ENCODE peak calls at places on chromosomes 6 and 20, in nine cellular contexts. L is psoas muscle; J is left ventricle myocardium inferior; O is CD8-positive, alpha-beta T cell; W is GM12878; A is ovary; I is right atrium auricular region; P is IMR-90; R is SJSA1. T is an unnamed sample. For H3K4me1, the result is how much of the 10 kb centered on the place peaks cover.

GRCh38 chr20:41050361-41051019 is 21.9 kb downstream of the TOP1 start:
- DNase-seq in L (no peak), J (no peak), O (no peak), W (no peak), A (no peak), I (no peak), P (peak), R (peak), T (no peak)

GRCh38 chr20:20366551-20366895 is 1.4 kb upstream of the INSM1 start:
- DNase-seq in L (no peak), J (no peak), O (no peak), W (no peak), A (no peak), I (no peak), P (no peak), R (no peak), T (no peak)

GRCh38 chr6:106628658-106629102 is 618 bp downstream of the RTN4IP1 start:
- DNase-seq in L (no peak), J (no peak), O (no peak), W (no peak), A (no peak), I (no peak), P (peak), R (no peak), T (no peak)

GRCh38 chr6:113018351-113019151 is 671.4 kb downstream of the RFPL4B start:
- DNase-seq in L (no peak), J (no peak), O (no peak), W (no peak), A (peak), I (peak), P (peak), R (peak), T (no peak)

GRCh38 chr6:115830895-115831294 is 229.8 kb downstream of the FRK start:
- DNase-seq in L (no peak), J (no peak), O (no peak), W (no peak), A (no peak), I (no peak), P (no peak), R (no peak), T (no peak)

GRCh38 chr6:4603291-4603690 is 172.9 kb upstream of the CDYL start:
- DNase-seq in L (peak), J (peak), O (no peak), W (no peak), A (no peak), I (peak), P (peak), R (no peak), T (no peak)

GRCh38 chr20:3135507-3136070 is 24.1 kb downstream of the FASTKD5 start:
- DNase-seq in L (no peak), J (no peak), O (no peak), W (no peak), A (no peak), I (no peak), P (peak), R (no peak), T (no peak)

GRCh38 chr20:44031001-44031574 is 116.4 kb downstream of the TOX2 start:
- DNase-seq in L (no peak), J (no peak), O (no peak), W (no peak), A (no peak), I (peak), P (no peak), R (no peak), T (no peak)

GRCh38 chr6:45470131-45470738 is 92.5 kb upstream of the SUPT3H start:
- DNase-seq in L (no peak), J (no peak), O (no peak), W (no peak), A (no peak), I (no peak), P (no peak), R (no peak), T (no peak)

GRCh38 chr20:61850926-61851900 is 214.5 kb downstream of the TAF4 start:
- DNase-seq in L (peak), J (no peak), O (no peak), W (no peak), A (no peak), I (no peak), P (peak), R (no peak), T (no peak)

GRCh38 chr6:108665495-108666196 is 104.9 kb downstream of the FOXO3 start:
- DNase-seq in L (no peak), J (no peak), O (no peak), W (no peak), A (no peak), I (no peak), P (no peak), R (no peak), T (no peak)

GRCh38 chr6:54896302-54896701 is 49.7 kb downstream of the FAM83B start:
- DNase-seq in L (no peak), J (no peak), O (no peak), W (no peak), A (no peak), I (no peak), P (no peak), R (no peak), T (no peak)

GRCh38 chr20:33209789-33210188 is 7.4 kb upstream of the BPIFA3 start:
- DNase-seq in L (peak), J (peak), O (no peak), W (no peak), A (peak), I (no peak), P (peak), R (peak), T (peak)

GRCh38 chr20:35791823-35792222 is 20.0 kb downstream of the PHF20 start:
- DNase-seq in L (no peak), J (no peak), O (no peak), W (no peak), A (no peak), I (no peak), P (peak), R (peak), T (no peak)

GRCh38 chr6:116714296-116714695 is 33.3 kb downstream of the KPNA5 start:
- DNase-seq in L (no peak), J (no peak), O (no peak), W (no peak), A (no peak), I (no peak), P (no peak), R (no peak), T (no peak)

GRCh38 chr20:64139200-64140081 is 24.8 kb upstream of the MYT1 start:
- DNase-seq in L (no peak), J (no peak), O (no peak), W (no peak), A (no peak), I (no peak), P (no peak), R (no peak), T (no peak)

GRCh38 chr20:20780127-20780822 is 67.8 kb upstream of the RALGAPA2 start:
- DNase-seq in L (peak), J (peak), O (no peak), W (peak), A (peak), I (peak), P (no peak), R (no peak), T (no peak)

GRCh38 chr6:44192428-44193041 is 24.2 kb upstream of the MYMX start:
- DNase-seq in L (no peak), J (no peak), O (no peak), W (no peak), A (no peak), I (no peak), P (no peak), R (no peak), T (no peak)

GRCh38 chr20:54128175-54128574 is 45.6 kb downstream of the CYP24A1 start:
- DNase-seq in L (no peak), J (no peak), O (no peak), W (no peak), A (no peak), I (no peak), P (peak), R (no peak), T (no peak)

GRCh38 chr6:14889172-14889571 is 356.7 kb upstream of the JARID2 start:
- DNase-seq in L (no peak), J (no peak), O (no peak), W (no peak), A (no peak), I (no peak), P (peak), R (no peak), T (no peak)

GRCh38 chr20:63183422-63184146 is 32.3 kb downstream of the YTHDF1 start:
- DNase-seq in L (peak), J (no peak), O (peak), W (no peak), A (no peak), I (no peak), P (no peak), R (peak), T (peak)

GRCh38 chr6:131331873-131332759 is 196.8 kb downstream of the AKAP7 start:
- DNase-seq in L (no peak), J (no peak), O (no peak), W (no peak), A (no peak), I (no peak), P (no peak), R (no peak), T (no peak)

GRCh38 chr6:133128191-133128590 is 113.0 kb upstream of the EYA4 start:
- DNase-seq in L (no peak), J (no peak), O (no peak), W (no peak), A (no peak), I (no peak), P (peak), R (no peak), T (no peak)

GRCh38 chr6:85412926-85413325 is 37.0 kb upstream of the NT5E start:
- DNase-seq in L (no peak), J (no peak), O (no peak), W (no peak), A (no peak), I (no peak), P (no peak), R (no peak), T (no peak)

GRCh38 chr20:12383770-12384304 is 466.1 kb downstream of the BTBD3 start:
- DNase-seq in L (no peak), J (no peak), O (no peak), W (no peak), A (no peak), I (no peak), P (no peak), R (no peak), T (no peak)

GRCh38 chr6:21769973-21770372 is 176.4 kb downstream of the SOX4 start:
- DNase-seq in L (no peak), J (no peak), O (no peak), W (no peak), A (no peak), I (no peak), P (peak), R (peak), T (no peak)

GRCh38 chr20:62621251-62622110 is 20.8 kb upstream of the SLCO4A1 start:
- DNase-seq in L (peak), J (no peak), O (no peak), W (no peak), A (no peak), I (no peak), P (no peak), R (no peak), T (no peak)

DNA sequence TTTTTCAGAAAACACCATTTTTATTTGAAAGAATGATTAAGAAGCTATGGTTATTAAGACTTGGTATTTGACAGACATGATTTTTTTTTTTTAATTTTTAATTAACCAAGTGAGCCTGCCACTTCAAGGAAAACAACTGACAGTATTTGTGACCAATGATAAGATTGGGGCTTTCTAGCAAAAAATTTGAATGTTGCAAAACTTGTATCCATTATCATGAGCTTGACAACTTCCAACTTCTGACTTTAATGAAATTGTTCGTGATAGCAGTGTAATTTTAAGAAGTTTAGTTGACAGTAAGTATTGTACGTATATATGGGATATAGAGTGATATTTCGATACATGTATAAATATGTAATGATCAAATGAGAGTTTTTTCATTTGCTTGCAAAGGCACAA is 21.6 kb upstream of the POM121L2 start:
- DNase-seq in L (no peak), J (no peak), O (no peak), W (no peak), A (no peak), I (no peak), P (no peak), R (no peak), T (no peak)
- H3K4me3 ChIP-seq in L (peak), J (peak), O (peak), W (peak), A (no peak), I (no peak), P (no peak), R (no peak), T (no peak)

DNA sequence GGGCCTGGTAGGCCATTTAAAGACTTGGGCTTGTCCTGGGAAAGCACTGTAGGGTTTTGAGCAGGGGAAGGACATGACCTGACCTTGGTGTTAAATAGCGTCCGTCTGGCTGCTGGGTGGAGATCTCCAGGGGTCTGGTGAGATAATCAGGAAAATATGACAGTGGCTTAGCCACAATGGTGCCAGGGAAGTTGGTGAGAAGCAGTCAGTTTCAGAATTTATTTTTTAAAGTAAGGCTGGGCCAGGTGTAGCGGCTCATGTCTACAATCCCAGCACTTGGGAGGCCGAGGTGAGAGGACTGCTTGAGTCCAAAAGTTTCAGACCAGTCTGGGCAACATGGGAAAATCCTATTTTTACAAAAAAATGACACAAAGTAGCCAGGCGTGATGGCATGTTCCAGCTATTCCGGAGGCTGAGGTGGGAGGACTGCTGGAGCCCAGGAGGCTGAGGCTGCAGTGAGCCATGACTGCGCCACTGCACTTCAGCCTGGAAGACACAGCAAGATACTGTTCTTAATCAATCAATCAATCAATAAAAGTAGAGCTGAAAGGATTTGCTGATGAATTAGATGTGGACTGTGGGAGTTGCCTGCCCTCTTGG is 41.4 kb downstream of the BCL2L1 start:
- DNase-seq in L (no peak), J (no peak), O (no peak), W (no peak), A (no peak), I (no peak), P (no peak), R (no peak), T (no peak)
- H3K4me1 ChIP-seq in L (under half), J (half or more), O (half or more), W (under half), A (under half), I (half or more), P (under half), R (under half), T (half or more)

GRCh38 chr6:84218091-84218490 is 9.4 kb downstream of the CEP162 start:
- DNase-seq in L (no peak), J (no peak), O (no peak), W (no peak), A (no peak), I (no peak), P (no peak), R (no peak), T (no peak)

GRCh38 chr6:84213217-84213616 is 14.2 kb downstream of the CEP162 start:
- DNase-seq in L (no peak), J (no peak), O (no peak), W (no peak), A (no peak), I (no peak), P (no peak), R (no peak), T (no peak)
- H3K4me3 ChIP-seq in L (no peak), J (no peak), O (no peak), W (no peak), A (no peak), I (no peak), P (no peak), R (no peak), T (no peak)

GRCh38 chr20:60272790-60273189 is 314.6 kb downstream of the CDH26 start:
- DNase-seq in L (no peak), J (no peak), O (no peak), W (no peak), A (no peak), I (no peak), P (no peak), R (no peak), T (no peak)
- H3K4me1 ChIP-seq in L (under half), J (under half), O (under half), W (under half), A (under half), I (under half), P (under half), R (under half), T (under half)

GRCh38 chr6:1947922-1948321 is 297.5 kb downstream of the GMDS start:
- DNase-seq in L (no peak), J (no peak), O (no peak), W (no peak), A (no peak), I (no peak), P (no peak), R (no peak), T (no peak)
- H3K4me3 ChIP-seq in L (no peak), J (no peak), O (no peak), W (no peak), A (no peak), I (no peak), P (no peak), R (no peak), T (no peak)

GRCh38 chr6:2977290-2977689 is 5.9 kb upstream of the SERPINB6 start:
- DNase-seq in L (no peak), J (no peak), O (no peak), W (no peak), A (no peak), I (no peak), P (no peak), R (no peak), T (no peak)

GRCh38 chr6:2978923-2979322 is 7.6 kb upstream of the SERPINB6 start:
- DNase-seq in L (no peak), J (no peak), O (no peak), W (no peak), A (no peak), I (no peak), P (no peak), R (no peak), T (no peak)

GRCh38 chr6:2977799-2978558 is 6.6 kb upstream of the SERPINB6 start:
- DNase-seq in L (no peak), J (no peak), O (no peak), W (no peak), A (no peak), I (no peak), P (no peak), R (no peak), T (no peak)

GRCh38 chr6:2976060-2976459 is 4.7 kb upstream of the SERPINB6 start:
- DNase-seq in L (no peak), J (no peak), O (no peak), W (no peak), A (no peak), I (no peak), P (no peak), R (no peak), T (no peak)

GRCh38 chr6:2976571-2977085 is 5.3 kb upstream of the SERPINB6 start:
- DNase-seq in L (no peak), J (no peak), O (no peak), W (no peak), A (no peak), I (no peak), P (peak), R (peak), T (no peak)
- H3K4me1 ChIP-seq in L (under half), J (under half), O (under half), W (under half), A (under half), I (under half), P (under half), R (under half), T (under half)

GRCh38 chr6:11482616-11483015 is 54.9 kb upstream of the TMEM170B start:
- DNase-seq in L (no peak), J (no peak), O (no peak), W (no peak), A (no peak), I (no peak), P (no peak), R (no peak), T (no peak)
- H3K4me3 ChIP-seq in L (no peak), J (no peak), O (no peak), W (no peak), A (no peak), I (no peak), P (no peak), R (no peak), T (no peak)